ENCODE peak calls at places on chromosome 16, in ten cellular contexts. I is fibroblast of lung; R is mucosa of descending colon; Y is transverse colon; W is psoas muscle; Z is left ventricle myocardium inferior; U is A549; L is CD8-positive, alpha-beta T cell; J is GM12878; C is cardiac muscle cell. E is an unnamed sample.

GRCh38 chr16:81549547-81550411 is 105.2 kb downstream of the CMIP start:
- DNase-seq in I (no peak), R (no peak), Y (no peak), W (no peak), Z (no peak), U (no peak), L (no peak), J (no peak), C (no peak), E (no peak)

GRCh38 chr16:58198022-58198683 is at the start of gene CSNK2A2:
- DNase-seq in I (peak; percentile 64), R (peak; percentile 75), Y (peak; percentile 78), W (peak; percentile 75), Z (peak; percentile 73), U (peak; percentile 78), L (peak; percentile 64), J (no peak), C (peak; percentile 79), E (peak; percentile 71)

GRCh38 chr16:56203052-56203451 is 11.8 kb downstream of the GNAO1 start:
- DNase-seq in I (no peak), R (peak; percentile 24), Y (peak; percentile 23), W (peak; percentile 26), Z (no peak), U (peak; percentile 38), L (peak; percentile 28), J (no peak), C (peak; percentile 9), E (no peak)

GRCh38 chr16:53372942-53373871 is 61.1 kb upstream of the RBL2 start:
- DNase-seq in I (no peak), R (peak; percentile 87), Y (peak; percentile 76), W (no peak), Z (no peak), U (peak; percentile 32), L (peak; percentile 75), J (no peak), C (no peak), E (peak; percentile 74)

GRCh38 chr16:57622361-57623250 is 5.8 kb upstream of the ADGRG1 start:
- DNase-seq in I (no peak), R (no peak), Y (no peak), W (no peak), Z (no peak), U (no peak), L (no peak), J (no peak), C (peak; percentile 41), E (no peak)

GRCh38 chr16:26525856-26526255 is 540.9 kb upstream of the C16orf82 start:
- DNase-seq in I (no peak), R (no peak), Y (no peak), W (no peak), Z (no peak), U (no peak), L (no peak), J (no peak), C (no peak), E (no peak)

GRCh38 chr16:11835891-11836652 is 15.3 kb downstream of the RSL1D1 start:
- DNase-seq in I (peak; percentile 27), R (no peak), Y (no peak), W (no peak), Z (no peak), U (no peak), L (no peak), J (no peak), C (peak; percentile 71), E (no peak)

GRCh38 chr16:24834459-24835335 is 11.1 kb upstream of the SLC5A11 start:
- DNase-seq in I (peak; percentile 64), R (peak; percentile 86), Y (peak; percentile 83), W (no peak), Z (no peak), U (peak; percentile 71), L (no peak), J (no peak), C (peak; percentile 53), E (no peak)

GRCh38 chr16:35314298-35314697 is 1854.9 kb downstream of the TP53TG3F start:
- DNase-seq in I (no peak), R (no peak), Y (no peak), W (no peak), Z (no peak), U (no peak), L (no peak), J (no peak), C (no peak), E (no peak)

GRCh38 chr16:35319536-35320192 is 1860.3 kb downstream of the TP53TG3F start:
- DNase-seq in I (no peak), R (no peak), Y (no peak), W (no peak), Z (no peak), U (no peak), L (no peak), J (no peak), C (no peak), E (no peak)
- H3K9me3 ChIP-seq in I (no peaks in the 10 kb centered on the region), R (peaks cover 59% of the 10 kb centered on the region), Y (no peaks in the 10 kb centered on the region), W (no peaks in the 10 kb centered on the region), Z (no peaks in the 10 kb centered on the region), U (peaks cover 2% of the 10 kb centered on the region), L (no peaks in the 10 kb centered on the region), J (no peaks in the 10 kb centered on the region), C (peaks cover 4% of the 10 kb centered on the region), E (no peaks in the 10 kb centered on the region)

GRCh38 chr16:35146723-35147458 is 1687.5 kb downstream of the TP53TG3F start:
- DNase-seq in I (no peak), R (no peak), Y (no peak), W (no peak), Z (no peak), U (no peak), L (no peak), J (no peak), C (no peak), E (no peak)

GRCh38 chr16:35147556-35148504 is 1688.4 kb downstream of the TP53TG3F start:
- DNase-seq in I (no peak), R (no peak), Y (no peak), W (no peak), Z (no peak), U (no peak), L (no peak), J (no peak), C (no peak), E (no peak)

GRCh38 chr16:35150805-35151312 is 1691.4 kb downstream of the TP53TG3F start:
- DNase-seq in I (no peak), R (no peak), Y (no peak), W (no peak), Z (no peak), U (no peak), L (no peak), J (no peak), C (no peak), E (no peak)

GRCh38 chr16:35152067-35152627 is 1692.7 kb downstream of the TP53TG3F start:
- DNase-seq in I (no peak), R (no peak), Y (no peak), W (no peak), Z (no peak), U (no peak), L (no peak), J (no peak), C (no peak), E (no peak)

GRCh38 chr16:35149550-35149949 is 1690.1 kb downstream of the TP53TG3F start:
- DNase-seq in I (no peak), R (no peak), Y (no peak), W (no peak), Z (no peak), U (no peak), L (no peak), J (no peak), C (no peak), E (no peak)
- H3K9me3 ChIP-seq in I (no peaks in the 10 kb centered on the region), R (peaks cover 84% of the 10 kb centered on the region), Y (no peaks in the 10 kb centered on the region), W (no peaks in the 10 kb centered on the region), Z (peaks cover 10% of the 10 kb centered on the region), U (peaks cover 3% of the 10 kb centered on the region), L (no peaks in the 10 kb centered on the region), J (no peaks in the 10 kb centered on the region), C (no peaks in the 10 kb centered on the region), E (no peaks in the 10 kb centered on the region)

DNA sequence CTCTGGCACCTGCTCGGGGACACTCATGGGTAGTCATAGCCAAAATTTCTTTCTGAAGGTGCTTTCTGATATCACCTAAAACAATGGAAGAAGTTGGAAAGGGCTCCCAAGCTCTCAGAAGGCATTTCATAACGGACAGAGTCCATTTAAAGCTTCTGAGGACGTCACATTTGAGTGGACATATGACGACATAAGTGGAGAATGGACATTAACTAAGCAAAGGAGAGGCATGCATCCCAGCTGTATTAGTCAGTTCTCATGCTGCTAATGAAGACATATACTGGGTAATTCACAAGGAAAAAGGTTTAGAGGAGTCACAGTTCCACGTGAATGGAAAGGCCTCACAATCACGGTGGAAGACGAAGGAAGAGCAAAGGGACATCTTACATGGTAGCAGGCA is 260.2 kb upstream of the DYNLRB2 start:
- DNase-seq in I (no peak), R (no peak), Y (no peak), W (no peak), Z (no peak), U (no peak), L (no peak), J (no peak), C (no peak), E (no peak)
- H3K9me3 ChIP-seq in I (no peaks in the 10 kb centered on the region), R (no peaks in the 10 kb centered on the region), Y (no peaks in the 10 kb centered on the region), W (no peaks in the 10 kb centered on the region), Z (no peaks in the 10 kb centered on the region), U (no peaks in the 10 kb centered on the region), L (no peaks in the 10 kb centered on the region), J (no peaks in the 10 kb centered on the region), C (no peaks in the 10 kb centered on the region), E (no peaks in the 10 kb centered on the region)

GRCh38 chr16:35908152-35908551 is 2448.7 kb downstream of the TP53TG3F start:
- DNase-seq in I (no peak), R (no peak), Y (no peak), W (no peak), Z (no peak), U (no peak), L (no peak), J (no peak), C (no peak), E (no peak)

GRCh38 chr16:35911899-35912298 is 2452.5 kb downstream of the TP53TG3F start:
- DNase-seq in I (no peak), R (no peak), Y (no peak), W (no peak), Z (no peak), U (no peak), L (no peak), J (no peak), C (no peak), E (no peak)

GRCh38 chr16:35908942-35909341 is 2449.5 kb downstream of the TP53TG3F start:
- DNase-seq in I (no peak), R (no peak), Y (no peak), W (no peak), Z (no peak), U (no peak), L (no peak), J (no peak), C (no peak), E (no peak)

GRCh38 chr16:35910409-35910808 is 2451.0 kb downstream of the TP53TG3F start:
- DNase-seq in I (no peak), R (no peak), Y (no peak), W (no peak), Z (no peak), U (no peak), L (no peak), J (no peak), C (no peak), E (no peak)

DNA sequence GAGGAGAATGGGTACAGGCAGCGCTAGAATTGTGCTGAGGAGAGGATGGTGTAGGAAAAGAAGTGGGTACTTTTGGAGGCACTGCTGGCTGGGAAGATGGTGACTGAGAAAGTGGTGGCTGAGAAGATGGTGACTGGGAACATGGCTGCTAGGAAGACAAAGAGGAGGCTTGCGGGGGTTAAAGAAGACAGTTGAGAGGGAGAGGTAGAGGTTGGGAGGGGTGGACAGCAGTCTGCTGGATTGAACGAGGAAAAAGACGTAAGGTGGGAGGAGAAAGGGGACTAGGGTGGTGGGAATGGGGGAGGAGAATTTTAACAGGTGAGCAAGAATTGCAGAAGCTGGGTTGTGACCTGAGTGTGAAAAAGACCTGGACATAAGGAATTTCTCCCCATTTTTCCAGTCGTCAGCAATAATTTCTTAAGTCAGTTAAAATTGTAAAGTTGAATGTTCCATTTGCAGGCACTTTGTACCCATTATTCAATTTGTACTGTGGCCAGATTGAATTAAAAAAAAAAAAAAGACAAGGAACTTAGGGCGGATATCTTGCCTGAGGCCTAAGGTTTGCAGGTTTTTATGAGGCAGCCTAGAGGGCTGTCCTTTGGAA is 2450.0 kb downstream of the TP53TG3F start:
- DNase-seq in I (no peak), R (no peak), Y (no peak), W (no peak), Z (no peak), U (no peak), L (no peak), J (no peak), C (no peak), E (no peak)
- H3K9me3 ChIP-seq in I (no peaks in the 10 kb centered on the region), R (peaks cover 92% of the 10 kb centered on the region), Y (no peaks in the 10 kb centered on the region), W (no peaks in the 10 kb centered on the region), Z (peaks cover 8% of the 10 kb centered on the region), U (peaks cover 6% of the 10 kb centered on the region), L (no peaks in the 10 kb centered on the region), J (no peaks in the 10 kb centered on the region), C (no peaks in the 10 kb centered on the region), E (no peaks in the 10 kb centered on the region)